ENCODE peak calls at places on chromosome 17, in six cellular contexts. One of them, this sample, is unnamed.

GRCh38 chr17:81481011-81481799 is 31.4 kb downstream of the ACTG1 start:
- DNase-seq in pulmonary artery endothelial cell: no peak
- DNase-seq in NCI-H1105 treated with DMSO at 0.1 percent for 48 hours: peak; percentile 82
- DNase-seq in smooth muscle cell of the brain vasculature: no peak
- DNase-seq in OCI-LY7: no peak
- DNase-seq in neural progenitor cell: peak; percentile 87
- DNase-seq in this sample: peak; percentile 94

GRCh38 chr17:77591231-77591785 is 367.2 kb upstream of the TNRC6C start:
- DNase-seq in OCI-LY7: no peak
- DNase-seq in neural progenitor cell: no peak
- DNase-seq in pulmonary artery endothelial cell: no peak
- DNase-seq in NCI-H1105 treated with DMSO at 0.1 percent for 48 hours: no peak
- DNase-seq in smooth muscle cell of the brain vasculature: no peak
- DNase-seq in this sample: no peak

GRCh38 chr17:49443862-49444261 is 29.2 kb upstream of the PHB1 start:
- DNase-seq in pulmonary artery endothelial cell: no peak
- DNase-seq in NCI-H1105 treated with DMSO at 0.1 percent for 48 hours: no peak
- DNase-seq in neural progenitor cell: no peak
- DNase-seq in smooth muscle cell of the brain vasculature: no peak
- DNase-seq in OCI-LY7: no peak
- DNase-seq in this sample: no peak

GRCh38 chr17:57930239-57930638 is 25.0 kb downstream of the CUEDC1 start:
- DNase-seq in smooth muscle cell of the brain vasculature: no peak
- DNase-seq in OCI-LY7: no peak
- DNase-seq in neural progenitor cell: no peak
- DNase-seq in pulmonary artery endothelial cell: no peak
- DNase-seq in NCI-H1105 treated with DMSO at 0.1 percent for 48 hours: no peak
- DNase-seq in this sample: peak; percentile 47

GRCh38 chr17:44348234-44348987 is 3.3 kb downstream of the GRN start:
- DNase-seq in smooth muscle cell of the brain vasculature: peak; percentile 29
- DNase-seq in NCI-H1105 treated with DMSO at 0.1 percent for 48 hours: no peak
- DNase-seq in neural progenitor cell: no peak
- DNase-seq in OCI-LY7: peak; percentile 91
- DNase-seq in pulmonary artery endothelial cell: no peak
- DNase-seq in this sample: no peak

GRCh38 chr17:79420318-79421243 is 190.3 kb downstream of the RBFOX3 start:
- DNase-seq in pulmonary artery endothelial cell: no peak
- DNase-seq in neural progenitor cell: peak; percentile 37
- DNase-seq in OCI-LY7: no peak
- DNase-seq in NCI-H1105 treated with DMSO at 0.1 percent for 48 hours: no peak
- DNase-seq in smooth muscle cell of the brain vasculature: no peak
- DNase-seq in this sample: no peak

GRCh38 chr17:72301887-72302286 is 181.1 kb downstream of the SOX9 start:
- DNase-seq in NCI-H1105 treated with DMSO at 0.1 percent for 48 hours: no peak
- DNase-seq in OCI-LY7: no peak
- DNase-seq in neural progenitor cell: no peak
- DNase-seq in pulmonary artery endothelial cell: no peak
- DNase-seq in smooth muscle cell of the brain vasculature: no peak
- DNase-seq in this sample: no peak

GRCh38 chr17:1597861-1598342 is 30.7 kb downstream of the SLC43A2 start:
- DNase-seq in NCI-H1105 treated with DMSO at 0.1 percent for 48 hours: no peak
- DNase-seq in smooth muscle cell of the brain vasculature: no peak
- DNase-seq in neural progenitor cell: no peak
- DNase-seq in OCI-LY7: no peak
- DNase-seq in pulmonary artery endothelial cell: no peak
- DNase-seq in this sample: no peak

GRCh38 chr17:74354123-74354522 is 7.5 kb downstream of the BTBD17 start:
- DNase-seq in neural progenitor cell: peak; percentile 92
- DNase-seq in OCI-LY7: peak; percentile 58
- DNase-seq in smooth muscle cell of the brain vasculature: no peak
- DNase-seq in pulmonary artery endothelial cell: no peak
- DNase-seq in NCI-H1105 treated with DMSO at 0.1 percent for 48 hours: no peak
- DNase-seq in this sample: no peak

GRCh38 chr17:31527606-31528005 is 136.1 kb downstream of the RAB11FIP4 start:
- DNase-seq in NCI-H1105 treated with DMSO at 0.1 percent for 48 hours: no peak
- DNase-seq in neural progenitor cell: no peak
- DNase-seq in OCI-LY7: no peak
- DNase-seq in smooth muscle cell of the brain vasculature: no peak
- DNase-seq in pulmonary artery endothelial cell: no peak
- DNase-seq in this sample: no peak

GRCh38 chr17:40191237-40192208 is 14.3 kb downstream of the RAPGEFL1 start:
- DNase-seq in OCI-LY7: peak; percentile 84
- DNase-seq in pulmonary artery endothelial cell: no peak
- DNase-seq in smooth muscle cell of the brain vasculature: no peak
- DNase-seq in neural progenitor cell: peak; percentile 88
- DNase-seq in NCI-H1105 treated with DMSO at 0.1 percent for 48 hours: peak; percentile 63
- DNase-seq in this sample: peak; percentile 66

GRCh38 chr17:57551321-57552079 is 193.6 kb downstream of the CCDC182 start:
- DNase-seq in smooth muscle cell of the brain vasculature: no peak
- DNase-seq in OCI-LY7: peak; percentile 100
- DNase-seq in neural progenitor cell: no peak
- DNase-seq in pulmonary artery endothelial cell: no peak
- DNase-seq in NCI-H1105 treated with DMSO at 0.1 percent for 48 hours: no peak
- DNase-seq in this sample: peak; percentile 62

GRCh38 chr17:9587969-9588656 is 11.7 kb downstream of the CFAP52 start:
- DNase-seq in smooth muscle cell of the brain vasculature: no peak
- DNase-seq in pulmonary artery endothelial cell: no peak
- DNase-seq in OCI-LY7: peak; percentile 35
- DNase-seq in neural progenitor cell: no peak
- DNase-seq in NCI-H1105 treated with DMSO at 0.1 percent for 48 hours: no peak
- DNase-seq in this sample: no peak

GRCh38 chr17:4898351-4898750 is 985 bp upstream of the C17orf107 start:
- DNase-seq in smooth muscle cell of the brain vasculature: no peak
- DNase-seq in pulmonary artery endothelial cell: no peak
- DNase-seq in OCI-LY7: no peak
- DNase-seq in NCI-H1105 treated with DMSO at 0.1 percent for 48 hours: no peak
- DNase-seq in neural progenitor cell: no peak
- DNase-seq in this sample: no peak

GRCh38 chr17:47975189-47975814 is 4.4 kb downstream of the CDK5RAP3 start:
- DNase-seq in pulmonary artery endothelial cell: no peak
- DNase-seq in NCI-H1105 treated with DMSO at 0.1 percent for 48 hours: no peak
- DNase-seq in OCI-LY7: no peak
- DNase-seq in neural progenitor cell: no peak
- DNase-seq in smooth muscle cell of the brain vasculature: no peak
- DNase-seq in this sample: no peak

GRCh38 chr17:5128905-5129535 is 13.2 kb downstream of the USP6 start:
- DNase-seq in OCI-LY7: no peak
- DNase-seq in smooth muscle cell of the brain vasculature: no peak
- DNase-seq in NCI-H1105 treated with DMSO at 0.1 percent for 48 hours: no peak
- DNase-seq in neural progenitor cell: no peak
- DNase-seq in pulmonary artery endothelial cell: no peak
- DNase-seq in this sample: no peak

GRCh38 chr17:17191346-17191792 is 14.8 kb downstream of the PLD6 start:
- DNase-seq in NCI-H1105 treated with DMSO at 0.1 percent for 48 hours: no peak
- DNase-seq in neural progenitor cell: no peak
- DNase-seq in pulmonary artery endothelial cell: peak; percentile 75
- DNase-seq in smooth muscle cell of the brain vasculature: no peak
- DNase-seq in OCI-LY7: no peak
- DNase-seq in this sample: no peak

GRCh38 chr17:10821062-10821461 is 16.8 kb downstream of the PIRT start:
- DNase-seq in pulmonary artery endothelial cell: no peak
- DNase-seq in smooth muscle cell of the brain vasculature: no peak
- DNase-seq in NCI-H1105 treated with DMSO at 0.1 percent for 48 hours: no peak
- DNase-seq in OCI-LY7: no peak
- DNase-seq in neural progenitor cell: no peak
- DNase-seq in this sample: peak; percentile 86

GRCh38 chr17:29250666-29251065 is 4.0 kb downstream of the CRYBA1 start:
- DNase-seq in NCI-H1105 treated with DMSO at 0.1 percent for 48 hours: no peak
- DNase-seq in OCI-LY7: no peak
- DNase-seq in pulmonary artery endothelial cell: no peak
- DNase-seq in smooth muscle cell of the brain vasculature: no peak
- DNase-seq in neural progenitor cell: no peak
- DNase-seq in this sample: no peak

GRCh38 chr17:66275651-66276050 is 26.8 kb upstream of the PRKCA start:
- DNase-seq in NCI-H1105 treated with DMSO at 0.1 percent for 48 hours: no peak
- DNase-seq in neural progenitor cell: no peak
- DNase-seq in OCI-LY7: no peak
- DNase-seq in pulmonary artery endothelial cell: peak; percentile 92
- DNase-seq in smooth muscle cell of the brain vasculature: peak; percentile 29
- DNase-seq in this sample: no peak

GRCh38 chr17:8894189-8894611 is 26.7 kb upstream of the PIK3R6 start:
- DNase-seq in smooth muscle cell of the brain vasculature: no peak
- DNase-seq in pulmonary artery endothelial cell: no peak
- DNase-seq in neural progenitor cell: peak; percentile 42
- DNase-seq in OCI-LY7: no peak
- DNase-seq in NCI-H1105 treated with DMSO at 0.1 percent for 48 hours: no peak
- DNase-seq in this sample: no peak

GRCh38 chr17:70006159-70006558 is 68.9 kb upstream of the KCNJ16 start:
- DNase-seq in pulmonary artery endothelial cell: no peak
- DNase-seq in OCI-LY7: no peak
- DNase-seq in smooth muscle cell of the brain vasculature: no peak
- DNase-seq in neural progenitor cell: no peak
- DNase-seq in NCI-H1105 treated with DMSO at 0.1 percent for 48 hours: no peak
- DNase-seq in this sample: no peak

GRCh38 chr17:81040791-81041337 is 5.9 kb downstream of the BAIAP2 start:
- DNase-seq in neural progenitor cell: peak; percentile 52
- DNase-seq in OCI-LY7: peak; percentile 52
- DNase-seq in pulmonary artery endothelial cell: no peak
- DNase-seq in smooth muscle cell of the brain vasculature: no peak
- DNase-seq in NCI-H1105 treated with DMSO at 0.1 percent for 48 hours: no peak
- DNase-seq in this sample: peak; percentile 72

GRCh38 chr17:77889866-77890760 is 68.4 kb upstream of the TNRC6C start:
- DNase-seq in pulmonary artery endothelial cell: no peak
- DNase-seq in OCI-LY7: no peak
- DNase-seq in neural progenitor cell: no peak
- DNase-seq in NCI-H1105 treated with DMSO at 0.1 percent for 48 hours: no peak
- DNase-seq in smooth muscle cell of the brain vasculature: no peak
- DNase-seq in this sample: no peak

GRCh38 chr17:59421722-59422121 is 90.3 kb downstream of the YPEL2 start:
- DNase-seq in NCI-H1105 treated with DMSO at 0.1 percent for 48 hours: no peak
- DNase-seq in OCI-LY7: no peak
- DNase-seq in pulmonary artery endothelial cell: no peak
- DNase-seq in smooth muscle cell of the brain vasculature: no peak
- DNase-seq in neural progenitor cell: no peak
- DNase-seq in this sample: no peak

GRCh38 chr17:34511265-34511664 is 68.1 kb upstream of the TMEM132E start:
- DNase-seq in smooth muscle cell of the brain vasculature: no peak
- DNase-seq in NCI-H1105 treated with DMSO at 0.1 percent for 48 hours: peak; percentile 25
- DNase-seq in OCI-LY7: no peak
- DNase-seq in pulmonary artery endothelial cell: no peak
- DNase-seq in neural progenitor cell: no peak
- DNase-seq in this sample: peak; percentile 24

GRCh38 chr17:46818929-46819859 is 702 bp upstream of the WNT3 start:
- DNase-seq in OCI-LY7: no peak
- DNase-seq in NCI-H1105 treated with DMSO at 0.1 percent for 48 hours: no peak
- DNase-seq in smooth muscle cell of the brain vasculature: no peak
- DNase-seq in neural progenitor cell: peak; percentile 84
- DNase-seq in pulmonary artery endothelial cell: no peak
- DNase-seq in this sample: no peak

GRCh38 chr17:63314766-63315165 is 131.3 kb downstream of the CYB561 start:
- DNase-seq in NCI-H1105 treated with DMSO at 0.1 percent for 48 hours: no peak
- DNase-seq in pulmonary artery endothelial cell: no peak
- DNase-seq in OCI-LY7: no peak
- DNase-seq in neural progenitor cell: no peak
- DNase-seq in smooth muscle cell of the brain vasculature: no peak
- DNase-seq in this sample: no peak

GRCh38 chr17:65609749-65610148 is 48.3 kb upstream of the AXIN2 start:
- DNase-seq in NCI-H1105 treated with DMSO at 0.1 percent for 48 hours: no peak
- DNase-seq in neural progenitor cell: no peak
- DNase-seq in pulmonary artery endothelial cell: no peak
- DNase-seq in smooth muscle cell of the brain vasculature: no peak
- DNase-seq in OCI-LY7: no peak
- DNase-seq in this sample: no peak

GRCh38 chr17:61532818-61533217 is 58.2 kb downstream of the NACA2 start:
- DNase-seq in smooth muscle cell of the brain vasculature: no peak
- DNase-seq in OCI-LY7: no peak
- DNase-seq in pulmonary artery endothelial cell: no peak
- DNase-seq in neural progenitor cell: no peak
- DNase-seq in NCI-H1105 treated with DMSO at 0.1 percent for 48 hours: no peak
- DNase-seq in this sample: no peak

GRCh38 chr17:63838586-63839184 is 3.8 kb downstream of the SMARCD2 start:
- DNase-seq in smooth muscle cell of the brain vasculature: no peak
- DNase-seq in NCI-H1105 treated with DMSO at 0.1 percent for 48 hours: no peak
- DNase-seq in pulmonary artery endothelial cell: no peak
- DNase-seq in OCI-LY7: no peak
- DNase-seq in neural progenitor cell: no peak
- DNase-seq in this sample: peak; percentile 41

GRCh38 chr17:76384987-76385891 is 830 bp downstream of the SPHK1 start:
- DNase-seq in smooth muscle cell of the brain vasculature: no peak
- DNase-seq in NCI-H1105 treated with DMSO at 0.1 percent for 48 hours: no peak
- DNase-seq in OCI-LY7: no peak
- DNase-seq in neural progenitor cell: peak; percentile 47
- DNase-seq in pulmonary artery endothelial cell: no peak
- DNase-seq in this sample: peak; percentile 44

GRCh38 chr17:31052187-31052889 is 42.4 kb upstream of the NF1 start:
- DNase-seq in neural progenitor cell: no peak
- DNase-seq in OCI-LY7: no peak
- DNase-seq in NCI-H1105 treated with DMSO at 0.1 percent for 48 hours: no peak
- DNase-seq in smooth muscle cell of the brain vasculature: peak; percentile 79
- DNase-seq in pulmonary artery endothelial cell: no peak
- DNase-seq in this sample: no peak